ENCODE peak calls at places on chromosomes 1 and 21, in nine cellular contexts. S, F, C, L, I, T, V, M and X are unnamed samples.

GRCh38 chr1:187617776-187618175 is 789.0 kb downstream of the PLA2G4A start:
- DNase-seq in S (no peak), F (no peak), C (no peak), L (no peak), I (no peak), T (no peak), V (no peak), M (no peak), X (no peak)

GRCh38 chr21:44893278-44893556 is 19.7 kb upstream of the PTTG1IP start:
- DNase-seq in S (no peak), F (no peak), C (no peak), L (no peak), I (no peak), T (no peak), V (no peak), M (no peak), X (no peak)

GRCh38 chr21:34020005-34020847 is 53.2 kb upstream of the MRPS6 start:
- DNase-seq in S (no peak), F (no peak), C (no peak), L (no peak), I (no peak), T (no peak), V (no peak), M (no peak), X (no peak)

GRCh38 chr21:41316200-41316599 is 401 bp upstream of the FAM3B start:
- DNase-seq in S (no peak), F (no peak), C (peak), L (no peak), I (no peak), T (no peak), V (no peak), M (no peak), X (no peak)

GRCh38 chr21:29184047-29184446 is 53.6 kb downstream of the MAP3K7CL start:
- DNase-seq in S (no peak), F (no peak), C (no peak), L (no peak), I (no peak), T (no peak), V (no peak), M (no peak), X (no peak)

GRCh38 chr1:116881879-116882520 is 27.7 kb upstream of the PTGFRN start:
- DNase-seq in S (peak), F (no peak), C (peak), L (no peak), I (no peak), T (peak), V (peak), M (peak), X (no peak)

GRCh38 chr1:156502749-156503671 is 2.4 kb upstream of the MEF2D start:
- DNase-seq in S (peak), F (no peak), C (peak), L (peak), I (peak), T (peak), V (peak), M (peak), X (peak)

GRCh38 chr1:65395887-65396612 is 24.4 kb upstream of the LEPR start:
- DNase-seq in S (no peak), F (no peak), C (no peak), L (no peak), I (no peak), T (no peak), V (no peak), M (peak), X (no peak)

GRCh38 chr1:153422450-153423068 is 6.2 kb downstream of the S100A7A start:
- DNase-seq in S (peak), F (no peak), C (peak), L (peak), I (no peak), T (no peak), V (peak), M (peak), X (no peak)

GRCh38 chr1:77757616-77758015 is 2.0 kb downstream of the USP33 start:
- DNase-seq in S (no peak), F (no peak), C (no peak), L (no peak), I (no peak), T (no peak), V (no peak), M (no peak), X (no peak)

GRCh38 chr1:21297975-21298374 is 7.7 kb upstream of the ECE1 start:
- DNase-seq in S (no peak), F (no peak), C (peak), L (no peak), I (no peak), T (peak), V (no peak), M (no peak), X (no peak)

GRCh38 chr1:107940178-107940577 is 24.8 kb downstream of the VAV3 start:
- DNase-seq in S (no peak), F (no peak), C (no peak), L (no peak), I (no peak), T (no peak), V (no peak), M (no peak), X (no peak)

GRCh38 chr1:193589597-193590040 is 403.2 kb upstream of the B3GALT2 start:
- DNase-seq in S (no peak), F (no peak), C (no peak), L (no peak), I (no peak), T (no peak), V (no peak), M (no peak), X (no peak)

GRCh38 chr1:12140676-12141532 is 25.9 kb upstream of the TNFRSF1B start:
- DNase-seq in S (no peak), F (no peak), C (no peak), L (no peak), I (no peak), T (no peak), V (no peak), M (no peak), X (no peak)

GRCh38 chr1:54888080-54888733 is 1.2 kb upstream of the DHCR24 start:
- DNase-seq in S (no peak), F (no peak), C (no peak), L (no peak), I (no peak), T (no peak), V (no peak), M (peak), X (no peak)

GRCh38 chr1:239456788-239457187 is 70.4 kb downstream of the CHRM3 start:
- DNase-seq in S (no peak), F (no peak), C (no peak), L (no peak), I (no peak), T (no peak), V (no peak), M (no peak), X (no peak)

GRCh38 chr1:201022824-201023516 is 544 bp downstream of the KIF21B start:
- DNase-seq in S (peak), F (no peak), C (peak), L (no peak), I (no peak), T (no peak), V (peak), M (peak), X (no peak)

GRCh38 chr1:93093332-93094006 is 14.4 kb downstream of the MTF2 start:
- DNase-seq in S (no peak), F (no peak), C (no peak), L (no peak), I (no peak), T (no peak), V (no peak), M (peak), X (no peak)

GRCh38 chr1:183859865-183860264 is 54.9 kb downstream of the RGL1 start:
- DNase-seq in S (no peak), F (no peak), C (no peak), L (no peak), I (no peak), T (no peak), V (no peak), M (no peak), X (no peak)

GRCh38 chr21:41943468-41944250 is 10.2 kb downstream of the C2CD2 start:
- DNase-seq in S (no peak), F (no peak), C (no peak), L (no peak), I (no peak), T (no peak), V (no peak), M (no peak), X (no peak)

GRCh38 chr1:4460052-4460451 is 194.4 kb upstream of the AJAP1 start:
- DNase-seq in S (no peak), F (no peak), C (no peak), L (no peak), I (no peak), T (no peak), V (no peak), M (no peak), X (no peak)

GRCh38 chr1:76939817-76940216 is 72.5 kb downstream of the ST6GALNAC5 start:
- DNase-seq in S (no peak), F (no peak), C (no peak), L (no peak), I (no peak), T (no peak), V (no peak), M (no peak), X (no peak)

GRCh38 chr1:205226868-205227583 is 720 bp upstream of the TMCC2 start:
- DNase-seq in S (peak), F (no peak), C (no peak), L (peak), I (no peak), T (no peak), V (no peak), M (no peak), X (peak)

GRCh38 chr1:115320368-115320767 is 17.7 kb downstream of the NGF start:
- DNase-seq in S (no peak), F (no peak), C (no peak), L (no peak), I (no peak), T (no peak), V (no peak), M (no peak), X (no peak)

GRCh38 chr1:99599678-99600175 is 46.2 kb upstream of the PALMD start:
- DNase-seq in S (peak), F (no peak), C (no peak), L (peak), I (no peak), T (no peak), V (no peak), M (no peak), X (no peak)

GRCh38 chr1:48499211-48499610 is 27.2 kb upstream of the SPATA6 start:
- DNase-seq in S (no peak), F (no peak), C (no peak), L (no peak), I (no peak), T (no peak), V (no peak), M (peak), X (no peak)

GRCh38 chr21:38953516-38953915 is 147.8 kb downstream of the ETS2 start:
- DNase-seq in S (no peak), F (no peak), C (no peak), L (no peak), I (no peak), T (no peak), V (no peak), M (no peak), X (no peak)
- H3K27ac ChIP-seq in S (no peak), F (no peak), C (no peak), L (no peak), I (no peak), T (no peak), V (no peak), M (no peak), X (no peak)

GRCh38 chr1:150564051-150564991 is 15.1 kb downstream of the MCL1 start:
- DNase-seq in S (no peak), F (peak), C (peak), L (no peak), I (peak), T (peak), V (no peak), M (no peak), X (no peak)

GRCh38 chr1:150561830-150562367 is 12.7 kb downstream of the ADAMTSL4 start:
- DNase-seq in S (peak), F (peak), C (peak), L (peak), I (peak), T (peak), V (peak), M (peak), X (peak)

GRCh38 chr1:150562384-150563339 is 13.5 kb downstream of the ADAMTSL4 start:
- DNase-seq in S (no peak), F (peak), C (peak), L (no peak), I (peak), T (peak), V (no peak), M (peak), X (no peak)

GRCh38 chr1:150560986-150561829 is 12.0 kb downstream of the ADAMTSL4 start:
- DNase-seq in S (peak), F (peak), C (peak), L (peak), I (peak), T (peak), V (peak), M (peak), X (peak)

GRCh38 chr1:150563340-150564038 is 14.3 kb downstream of the ADAMTSL4 start:
- DNase-seq in S (no peak), F (peak), C (peak), L (no peak), I (peak), T (peak), V (no peak), M (no peak), X (no peak)
- TF ChIP-seq POLR2AphosphoS5 in S (no peak), F (no peak), C (no peak), L (no peak), I (no peak), T (no peak), V (no peak), M (no peak), X (no peak)

GRCh38 chr1:166858726-166859419 is 17.2 kb downstream of the TADA1 start:
- DNase-seq in S (no peak), F (no peak), C (no peak), L (no peak), I (no peak), T (no peak), V (no peak), M (no peak), X (peak)
- TF ChIP-seq CTCF in S (no peak), F (no peak), C (no peak), L (no peak), I (no peak), T (no peak), V (no peak), M (no peak), X (no peak)

GRCh38 chr1:236744533-236744932 is 50.6 kb upstream of the MTR start:
- DNase-seq in S (no peak), F (no peak), C (no peak), L (no peak), I (no peak), T (no peak), V (no peak), M (no peak), X (no peak)
- H3K27ac ChIP-seq in S (no peak), F (no peak), C (no peak), L (no peak), I (no peak), T (no peak), V (no peak), M (no peak), X (no peak)

GRCh38 chr1:168665975-168666374 is 63.0 kb downstream of the DPT start:
- DNase-seq in S (no peak), F (no peak), C (no peak), L (no peak), I (no peak), T (no peak), V (no peak), M (no peak), X (no peak)

DNA sequence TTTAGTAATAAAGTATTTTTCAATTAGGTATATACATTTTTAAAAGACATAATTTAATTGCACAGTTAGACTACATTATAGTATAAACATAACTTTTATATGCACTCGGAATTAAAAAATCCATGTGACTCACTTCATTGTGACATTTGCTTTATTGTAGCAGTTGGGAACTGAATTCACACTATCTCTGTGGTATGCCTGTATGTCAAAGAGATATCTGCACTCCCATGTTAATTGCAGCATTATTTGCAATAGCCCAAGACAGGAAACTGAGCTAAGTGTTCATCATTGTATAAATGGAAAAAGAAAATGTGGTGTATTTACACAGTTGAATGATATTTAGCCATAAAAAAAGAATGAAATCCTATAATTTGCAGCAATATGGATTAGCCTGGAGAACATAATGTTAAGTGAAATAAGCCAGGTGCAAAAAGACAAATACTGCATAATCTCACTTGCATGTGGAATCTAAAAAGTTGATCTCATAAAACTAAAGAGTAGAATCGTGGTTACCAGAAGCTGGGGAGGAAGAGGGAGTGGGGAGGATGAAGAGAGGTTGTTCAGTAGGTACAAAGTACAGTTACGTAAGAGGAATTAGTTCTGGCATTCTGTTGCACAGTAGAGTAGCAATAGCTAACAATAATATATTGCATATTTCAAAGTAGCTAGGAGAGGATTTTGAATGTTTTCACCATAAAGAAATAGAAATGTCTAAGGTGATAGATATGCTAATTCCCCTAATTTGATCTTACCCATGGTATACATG is 64.8 kb downstream of the DPT start:
- DNase-seq in S (no peak), F (no peak), C (no peak), L (no peak), I (no peak), T (no peak), V (no peak), M (no peak), X (no peak)
- TF ChIP-seq POLR2AphosphoS5 in S (no peak), F (no peak), C (no peak), L (no peak), I (no peak), T (no peak), V (no peak), M (no peak), X (no peak)

GRCh38 chr1:160544647-160545046 is 21.6 kb upstream of the SLAMF6 start:
- DNase-seq in S (peak), F (no peak), C (no peak), L (no peak), I (no peak), T (no peak), V (no peak), M (peak), X (no peak)
- TF ChIP-seq CTCF in S (peak), F (no peak), C (peak), L (peak), I (no peak), T (no peak), V (no peak), M (peak), X (no peak)

GRCh38 chr1:17595602-17595925 is 56.1 kb downstream of the ARHGEF10L start:
- DNase-seq in S (no peak), F (no peak), C (no peak), L (no peak), I (no peak), T (no peak), V (no peak), M (no peak), X (no peak)
- H3K27ac ChIP-seq in S (no peak), F (no peak), C (peak), L (no peak), I (no peak), T (peak), V (no peak), M (no peak), X (peak)

GRCh38 chr1:228958741-228959140 is 223.5 kb downstream of the RHOU start:
- DNase-seq in S (no peak), F (no peak), C (no peak), L (no peak), I (no peak), T (no peak), V (no peak), M (no peak), X (no peak)

GRCh38 chr1:228960705-228961104 is 225.4 kb downstream of the RHOU start:
- DNase-seq in S (no peak), F (peak), C (no peak), L (no peak), I (no peak), T (peak), V (no peak), M (no peak), X (no peak)

GRCh38 chr1:228968841-228969606 is 233.7 kb downstream of the RHOU start:
- DNase-seq in S (no peak), F (no peak), C (no peak), L (no peak), I (no peak), T (no peak), V (no peak), M (peak), X (no peak)

GRCh38 chr1:228963795-228964177 is 228.5 kb downstream of the RHOU start:
- DNase-seq in S (no peak), F (peak), C (no peak), L (no peak), I (no peak), T (peak), V (no peak), M (no peak), X (no peak)

GRCh38 chr1:228964178-228964819 is 229.0 kb downstream of the RHOU start:
- DNase-seq in S (no peak), F (peak), C (peak), L (no peak), I (peak), T (peak), V (no peak), M (no peak), X (no peak)
- TF ChIP-seq POLR2AphosphoS5 in S (no peak), F (no peak), C (no peak), L (no peak), I (no peak), T (no peak), V (no peak), M (no peak), X (no peak)

DNA sequence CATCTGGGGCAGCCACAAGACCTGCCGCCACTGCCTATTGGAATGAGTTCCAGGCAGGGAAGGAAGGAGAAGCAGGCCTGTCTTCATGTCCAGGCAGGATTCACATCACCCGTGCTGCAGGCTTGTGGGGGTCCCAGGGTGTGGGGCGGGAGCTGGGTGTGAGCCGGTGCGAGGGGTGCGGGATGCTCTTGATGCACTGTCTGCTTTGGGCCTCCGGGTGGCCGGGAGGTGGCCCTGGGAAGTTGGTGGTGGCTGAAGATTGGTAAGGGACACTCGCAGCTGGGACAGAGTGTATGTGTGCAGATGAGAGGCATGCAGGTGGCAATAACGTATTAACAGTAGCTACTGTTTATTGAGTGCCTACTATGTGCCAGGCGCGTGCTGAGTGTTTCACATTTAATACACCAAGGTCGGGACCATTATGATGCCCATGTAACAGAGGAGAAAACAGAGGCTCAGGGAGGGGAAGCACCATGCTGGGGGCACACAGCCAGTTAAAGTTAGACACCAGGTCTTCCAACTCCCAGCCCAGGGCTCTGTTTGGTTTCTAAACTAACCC is 3.3 kb downstream of the CROCC start:
- DNase-seq in S (peak), F (no peak), C (no peak), L (no peak), I (no peak), T (no peak), V (no peak), M (peak), X (no peak)
- TF ChIP-seq CTCF in S (no peak), F (no peak), C (peak), L (peak), I (no peak), T (no peak), V (no peak), M (peak), X (no peak)

DNA sequence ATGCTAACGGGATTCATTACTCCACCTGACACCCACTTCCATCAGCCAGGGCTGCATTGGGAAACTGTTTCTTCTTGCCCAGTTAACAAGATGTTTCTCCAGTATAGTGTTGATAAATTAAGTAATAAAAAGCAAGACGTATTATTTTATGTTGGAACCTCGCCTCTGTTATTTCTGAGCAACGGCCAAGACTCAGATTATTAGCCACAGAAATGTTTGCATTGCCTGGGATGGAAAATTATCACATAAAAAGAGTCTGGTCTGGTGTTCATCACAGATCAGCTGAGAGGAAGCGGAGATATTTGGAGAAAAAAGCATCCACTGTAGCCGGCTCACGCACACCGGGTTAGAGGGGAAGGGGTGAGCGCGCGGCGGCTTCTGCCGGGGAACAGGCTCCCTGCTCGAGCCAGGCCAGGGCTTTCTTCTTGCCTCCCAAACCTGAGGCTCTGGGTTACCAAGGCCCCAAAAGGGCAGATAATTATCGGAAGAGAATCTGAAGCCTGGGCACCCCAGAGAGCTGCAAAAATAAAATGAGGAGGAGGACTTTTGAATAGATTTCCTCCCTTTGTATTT is 189.5 kb downstream of the PRDM16 start:
- DNase-seq in S (no peak), F (no peak), C (no peak), L (no peak), I (no peak), T (no peak), V (no peak), M (no peak), X (no peak)
- H3K27ac ChIP-seq in S (no peak), F (no peak), C (no peak), L (no peak), I (no peak), T (no peak), V (no peak), M (no peak), X (no peak)